ENCODE peak calls at places on chromosomes 2 and 18, in four cellular contexts. Z is right atrium auricular region, J is HCT116, A is pancreas. M is an unnamed sample.

GRCh38 chr18:49274188-49274714 is 186.2 kb downstream of the DYM start:
- DNase-seq in Z (no peak), J (peak; percentile 1), A (no peak), M (no peak)

GRCh38 chr2:42052702-42053481 is 5.1 kb downstream of the PKDCC start:
- DNase-seq in Z (no peak), J (no peak), A (no peak), M (peak; percentile 65)

GRCh38 chr2:117980381-117980780 is 33.5 kb downstream of the CCDC93 start:
- DNase-seq in Z (no peak), J (no peak), A (no peak), M (no peak)

GRCh38 chr2:186256540-186256939 is 229.5 kb upstream of the ZC3H15 start:
- DNase-seq in Z (no peak), J (peak; percentile 29), A (no peak), M (no peak)

GRCh38 chr2:47321006-47321405 is 82.0 kb upstream of the MSH2 start:
- DNase-seq in Z (no peak), J (no peak), A (no peak), M (no peak)

GRCh38 chr2:144237845-144238637 is 281.9 kb downstream of the ZEB2 start:
- DNase-seq in Z (no peak), J (no peak), A (no peak), M (no peak)

GRCh38 chr2:222693837-222694236 is 22.4 kb downstream of the MOGAT1 start:
- DNase-seq in Z (no peak), J (peak; percentile 41), A (no peak), M (no peak)

GRCh38 chr2:108315408-108316193 is 26.9 kb downstream of the SULT1C2 start:
- DNase-seq in Z (no peak), J (no peak), A (no peak), M (no peak)

GRCh38 chr2:123738643-123739042 is 286.4 kb upstream of the CNTNAP5 start:
- DNase-seq in Z (no peak), J (no peak), A (no peak), M (no peak)

GRCh38 chr2:221465776-221466175 is 106.3 kb downstream of the EPHA4 start:
- DNase-seq in Z (no peak), J (no peak), A (no peak), M (no peak)

GRCh38 chr2:179677746-179678505 is 183.5 kb downstream of the ZNF385B start:
- DNase-seq in Z (no peak), J (no peak), A (no peak), M (no peak)

GRCh38 chr2:230796280-230796862 is 68.4 kb upstream of the ITM2C start:
- DNase-seq in Z (no peak), J (no peak), A (no peak), M (no peak)

GRCh38 chr2:218071218-218071937 is 2.3 kb downstream of the RUFY4 start:
- DNase-seq in Z (no peak), J (no peak), A (no peak), M (no peak)

GRCh38 chr2:223399357-223399957 is 202.7 kb downstream of the SCG2 start:
- DNase-seq in Z (no peak), J (no peak), A (no peak), M (no peak)

GRCh38 chr2:40093036-40093673 is 314.1 kb upstream of the THUMPD2 start:
- DNase-seq in Z (no peak), J (no peak), A (no peak), M (no peak)

GRCh38 chr2:177084607-177085006 is 128.0 kb upstream of the HNRNPA3 start:
- DNase-seq in Z (no peak), J (no peak), A (no peak), M (no peak)

GRCh38 chr2:195106681-195107380 is 550.2 kb upstream of the SLC39A10 start:
- DNase-seq in Z (no peak), J (no peak), A (no peak), M (no peak)

GRCh38 chr2:98907966-98908905 is 27.8 kb downstream of the CRACDL start:
- DNase-seq in Z (no peak), J (no peak), A (no peak), M (peak; percentile 15)

GRCh38 chr2:98910349-98911125 is 25.5 kb downstream of the CRACDL start:
- DNase-seq in Z (peak; percentile 13), J (no peak), A (no peak), M (no peak)

GRCh38 chr2:98911126-98911375 is 25.0 kb downstream of the CRACDL start:
- DNase-seq in Z (no peak), J (no peak), A (no peak), M (no peak)

GRCh38 chr2:98908909-98909308 is 27.1 kb downstream of the CRACDL start:
- DNase-seq in Z (no peak), J (no peak), A (no peak), M (peak; percentile 25)

DNA sequence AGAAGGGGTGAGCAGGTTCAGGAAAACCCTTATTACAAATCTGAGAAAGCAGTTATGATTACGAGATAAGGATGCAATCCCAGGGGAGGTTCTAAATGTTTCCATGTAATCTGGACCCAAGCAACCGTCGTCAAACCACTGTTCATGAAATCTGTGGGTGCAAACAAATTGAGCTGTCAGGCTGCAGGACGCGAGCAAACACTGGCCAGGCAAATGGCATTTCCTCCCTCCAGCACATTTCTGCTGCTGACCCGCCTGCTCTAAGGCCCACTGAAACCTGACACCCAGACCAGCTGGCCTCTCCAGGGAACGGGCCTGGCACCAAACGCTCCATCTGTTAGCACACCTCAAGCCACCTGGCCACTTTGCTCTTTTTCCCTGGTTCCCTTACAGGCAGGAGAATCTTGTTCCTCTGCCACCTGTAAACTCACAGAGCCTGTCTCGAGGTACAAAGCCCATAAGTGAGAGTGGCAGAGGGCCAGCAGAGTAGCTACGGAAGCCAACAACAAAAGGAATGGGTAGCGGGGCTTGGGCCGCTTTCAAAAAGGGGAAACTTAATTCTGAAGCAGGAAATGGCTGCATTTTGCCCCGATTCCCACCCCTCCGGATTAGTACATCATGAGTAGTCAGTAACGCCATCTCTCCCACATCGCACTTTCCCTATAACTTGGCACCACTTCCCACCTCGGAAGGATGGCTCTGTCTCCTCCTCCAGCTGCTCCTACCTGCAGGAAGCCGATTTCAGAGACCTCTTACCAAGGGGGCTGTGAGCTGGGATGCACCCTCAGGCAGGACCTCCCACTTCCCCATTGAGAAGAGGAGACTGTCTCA is 26.4 kb downstream of the CRACDL start:
- DNase-seq in Z (peak; percentile 56), J (no peak), A (peak; percentile 93), M (peak; percentile 46)
- H3K4me1 ChIP-seq in Z (no peaks in the 10 kb centered on the region), J (peaks cover 36% of the 10 kb centered on the region), A (peaks cover 35% of the 10 kb centered on the region), M (no peaks in the 10 kb centered on the region)

GRCh38 chr2:33762636-33763035 is 163.5 kb upstream of the FAM98A start:
- DNase-seq in Z (no peak), J (no peak), A (no peak), M (no peak)

GRCh38 chr2:33770023-33770422 is 170.9 kb upstream of the FAM98A start:
- DNase-seq in Z (no peak), J (no peak), A (no peak), M (no peak)

GRCh38 chr2:33763671-33764310 is 164.7 kb upstream of the FAM98A start:
- DNase-seq in Z (no peak), J (no peak), A (no peak), M (no peak)

GRCh38 chr2:33766175-33766574 is 167.1 kb upstream of the FAM98A start:
- DNase-seq in Z (no peak), J (no peak), A (no peak), M (no peak)

DNA sequence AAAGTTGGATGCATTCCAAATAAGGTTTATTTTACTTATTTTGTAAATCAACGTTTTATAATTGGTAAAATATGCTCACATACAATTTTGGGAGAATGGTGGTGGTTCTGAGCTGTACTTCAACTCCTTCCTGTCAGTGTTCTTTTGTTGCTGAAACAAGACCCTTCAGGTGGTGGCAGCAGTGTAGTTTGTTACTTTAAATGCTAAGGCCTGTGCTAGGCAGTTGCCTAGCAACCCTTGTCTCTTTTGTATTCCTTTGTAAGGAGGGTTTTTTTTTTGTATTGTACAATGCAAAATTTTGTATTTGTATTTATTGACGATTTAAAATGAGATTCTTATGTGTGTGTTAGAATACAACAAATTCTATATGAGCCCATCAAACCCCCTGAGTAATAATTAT is 166.0 kb upstream of the FAM98A start:
- DNase-seq in Z (no peak), J (no peak), A (no peak), M (no peak)
- TF ChIP-seq CTCF in Z (no peak), J (no peak), A (no peak), M (no peak)

DNA sequence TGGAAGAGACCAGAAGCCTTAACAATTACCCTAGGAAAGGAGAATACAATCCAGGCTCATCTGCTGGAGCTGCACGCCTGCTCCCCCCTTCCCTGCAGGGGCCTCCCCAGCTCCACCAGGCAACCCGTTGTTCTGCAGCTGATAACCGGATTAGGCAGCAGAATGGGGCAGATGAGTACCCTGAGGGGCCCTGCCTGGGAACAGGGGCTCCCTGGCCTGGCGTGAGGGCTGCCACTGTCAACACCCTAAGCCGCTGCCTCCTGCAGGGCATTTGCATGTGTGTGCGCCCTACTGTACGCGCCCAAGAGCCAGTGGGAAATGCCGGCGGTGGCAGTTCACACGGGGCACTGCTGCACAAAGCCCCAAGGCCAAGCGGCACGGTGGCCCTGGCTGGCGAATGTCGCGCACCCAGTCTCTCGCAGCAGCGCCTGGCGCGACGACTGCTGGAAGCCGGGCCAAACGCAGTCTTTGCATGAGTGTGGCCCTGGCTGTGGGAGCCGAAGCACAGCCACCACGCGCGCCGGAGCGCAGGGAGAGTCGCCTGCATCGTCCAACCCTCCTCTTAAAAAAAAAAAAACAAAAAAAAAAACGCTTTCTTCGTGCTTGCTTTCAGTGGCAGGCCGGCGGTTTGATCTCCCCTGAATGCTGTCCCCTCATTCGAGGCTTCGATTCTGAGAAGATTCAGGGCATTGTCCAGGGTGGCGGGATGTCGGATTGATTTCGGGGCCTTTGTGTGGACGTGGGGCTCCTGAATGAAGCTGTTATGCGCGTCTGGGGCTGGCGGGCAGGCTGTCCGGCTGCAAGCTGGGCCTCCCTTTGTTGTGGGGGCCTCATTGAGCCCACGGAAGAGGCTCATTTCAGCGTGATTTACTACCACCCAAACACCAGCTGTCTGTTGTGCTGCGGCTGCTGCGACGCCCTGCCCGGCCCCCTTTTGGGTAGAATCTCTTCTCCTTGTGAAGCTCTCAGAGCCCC is 63.8 kb downstream of the SETBP1 start:
- DNase-seq in Z (no peak), J (no peak), A (peak; percentile 74), M (no peak)
- H3K4me3 ChIP-seq in Z (no peak overlapping the region), J (no peak overlapping the region), A (no peak overlapping the region), M (no peak overlapping the region)

GRCh38 chr2:65711863-65712262 is 279.5 kb upstream of the SPRED2 start:
- DNase-seq in Z (no peak), J (no peak), A (no peak), M (no peak)
- H3K4me1 ChIP-seq in Z (no peaks in the 10 kb centered on the region), J (no peaks in the 10 kb centered on the region), A (peaks cover 8% of the 10 kb centered on the region), M (no peaks in the 10 kb centered on the region)

DNA sequence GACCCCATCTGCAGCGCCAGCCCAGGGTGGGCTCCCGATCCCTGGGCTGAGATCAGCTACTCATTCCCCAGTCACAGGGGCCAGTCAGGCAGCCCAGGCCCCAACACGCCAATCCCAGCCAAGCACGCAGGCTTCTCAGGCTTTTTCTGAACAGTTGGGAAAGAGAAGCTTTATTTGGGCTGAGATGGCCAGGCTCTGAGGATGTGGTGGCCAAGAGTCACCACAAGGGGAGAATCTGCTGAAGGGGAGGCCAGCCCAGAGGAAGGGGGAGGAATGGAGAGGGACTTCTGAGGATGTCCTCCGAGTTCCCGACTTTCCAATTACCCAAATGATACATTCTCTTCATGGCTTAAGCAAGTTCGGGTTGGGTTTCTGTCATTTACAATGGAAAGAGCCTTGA is 2.8 kb upstream of the DIPK1C start:
- DNase-seq in Z (no peak), J (no peak), A (no peak), M (no peak)
- TF ChIP-seq CTCF in Z (peak; percentile 42), J (no peak), A (no peak), M (peak; percentile 8)

M was measured in Peyer's patch.